ENCODE peak calls at places on chromosomes 4 and X, in seven cellular contexts. J is psoas muscle, K is T-helper 1 cell, R is mesothelial cell of epicardium, P is fibroblast of mammary gland, O is B cell, E is MM.1S. G is an unnamed sample.

GRCh38 chrX:117989512-117989911 is 127.1 kb downstream of the KLHL13 start:
- DNase-seq in J (no peak), K (no peak), R (no peak), P (no peak), O (no peak), E (no peak), G (peak; percentile 72)

GRCh38 chrX:153580700-153581386 is 18.1 kb downstream of the CCNQ start:
- DNase-seq in J (no peak), K (no peak), R (no peak), P (no peak), O (no peak), E (no peak), G (no peak)

GRCh38 chr4:185470503-185471195 is 884 bp downstream of the CCDC110 start:
- DNase-seq in J (peak; percentile 88), K (peak; percentile 46), R (peak; percentile 53), P (peak; percentile 13), O (peak; percentile 26), E (peak; percentile 56), G (peak; percentile 45)

GRCh38 chr4:81799371-81799770 is 327.7 kb upstream of the RASGEF1B start:
- DNase-seq in J (no peak), K (no peak), R (no peak), P (no peak), O (no peak), E (no peak), G (no peak)

GRCh38 chr4:54318904-54319303 is 89.8 kb downstream of the PDGFRA start:
- DNase-seq in J (no peak), K (no peak), R (no peak), P (peak; percentile 62), O (peak; percentile 36), E (peak; percentile 65), G (peak; percentile 29)

GRCh38 chr4:2251073-2251794 is 9.3 kb upstream of the HAUS3 start:
- DNase-seq in J (peak; percentile 50), K (no peak), R (peak; percentile 35), P (no peak), O (peak; percentile 42), E (no peak), G (no peak)

GRCh38 chr4:28788929-28789490 is 1928.4 kb downstream of the STIM2 start:
- DNase-seq in J (no peak), K (no peak), R (no peak), P (no peak), O (no peak), E (peak; percentile 14), G (no peak)

GRCh38 chrX:70434914-70435586 is 9.6 kb upstream of the DLG3 start:
- DNase-seq in J (peak; percentile 78), K (no peak), R (no peak), P (peak; percentile 18), O (no peak), E (peak; percentile 75), G (no peak)

GRCh38 chr4:111631157-111631999 is 513.9 kb upstream of the FAM241A start:
- DNase-seq in J (no peak), K (no peak), R (no peak), P (peak; percentile 38), O (no peak), E (peak; percentile 27), G (peak; percentile 30)

G was measured in renal cortical epithelial cell.